ENCODE peak calls at places on chromosomes 12 and 14, in four cellular contexts. One of them, this sample, is unnamed.

GRCh38 chr12:7091660-7092228 is 501 bp downstream of the C1R start:
- DNase-seq in RWPE1: no peak
- DNase-seq in AG04449: no peak
- DNase-seq in cardiac fibroblast: peak
- DNase-seq in this sample: no peak

GRCh38 chr14:68669101-68669500 is 123.8 kb downstream of the ZFP36L1 start:
- DNase-seq in RWPE1: no peak
- DNase-seq in cardiac fibroblast: no peak
- DNase-seq in AG04449: no peak
- DNase-seq in this sample: no peak

GRCh38 chr14:68651652-68652432 is 141.0 kb downstream of the ZFP36L1 start:
- DNase-seq in cardiac fibroblast: no peak
- DNase-seq in AG04449: peak
- DNase-seq in RWPE1: no peak
- DNase-seq in this sample: no peak

GRCh38 chr12:72102150-72102549 is 163.5 kb downstream of the TPH2 start:
- DNase-seq in cardiac fibroblast: no peak
- DNase-seq in AG04449: no peak
- DNase-seq in RWPE1: no peak
- DNase-seq in this sample: no peak

GRCh38 chr14:37597538-37598084 is 2.2 kb downstream of the TTC6 start:
- DNase-seq in AG04449: no peak
- DNase-seq in cardiac fibroblast: no peak
- DNase-seq in RWPE1: no peak
- DNase-seq in this sample: no peak

GRCh38 chr14:58131386-58131785 is 20.6 kb downstream of the ARMH4 start:
- DNase-seq in AG04449: peak
- DNase-seq in RWPE1: no peak
- DNase-seq in cardiac fibroblast: peak
- DNase-seq in this sample: no peak

GRCh38 chr14:100436745-100437406 is 113.7 kb downstream of the SLC25A47 start:
- DNase-seq in cardiac fibroblast: no peak
- DNase-seq in RWPE1: no peak
- DNase-seq in AG04449: no peak
- DNase-seq in this sample: no peak

GRCh38 chr14:55556929-55557623 is 22.9 kb upstream of the KTN1 start:
- DNase-seq in RWPE1: peak
- DNase-seq in cardiac fibroblast: peak
- DNase-seq in AG04449: peak
- DNase-seq in this sample: peak

GRCh38 chr12:125346361-125346760 is 281.1 kb downstream of the AACS start:
- DNase-seq in AG04449: no peak
- DNase-seq in RWPE1: no peak
- DNase-seq in cardiac fibroblast: no peak
- DNase-seq in this sample: no peak

GRCh38 chr14:60986500-60986899 is 5.5 kb downstream of the SLC38A6 start:
- DNase-seq in AG04449: no peak
- DNase-seq in RWPE1: no peak
- DNase-seq in cardiac fibroblast: no peak
- DNase-seq in this sample: no peak

GRCh38 chr14:105888151-105888550 is 361.8 kb downstream of the TMEM121 start:
- DNase-seq in AG04449: no peak
- DNase-seq in RWPE1: no peak
- DNase-seq in cardiac fibroblast: no peak
- DNase-seq in this sample: no peak

GRCh38 chr12:51639361-51639760 is 48.3 kb downstream of the SCN8A start:
- DNase-seq in cardiac fibroblast: no peak
- DNase-seq in AG04449: no peak
- DNase-seq in RWPE1: no peak
- DNase-seq in this sample: no peak